ENCODE peak calls at places on chromosomes 13 and 19, in six cellular contexts. C is mucosa of descending colon, B is lower lobe of right lung, X is AG09319, L is heart left ventricle, H is fibroblast of lung. M is an unnamed sample.
A peak's percentile ranks its signal among the peaks of the same experiment; 100 is the strongest.

GRCh38 chr19:7294571-7295212 is 478 bp upstream of the INSR start:
- DNase-seq in X (no peak), H (peak; percentile 34), B (peak; percentile 88), L (peak; percentile 88), C (peak; percentile 75), M (peak; percentile 60)

GRCh38 chr19:7216373-7216902 is 77.8 kb downstream of the INSR start:
- DNase-seq in H (no peak), C (no peak), X (no peak), L (no peak), B (no peak), M (no peak)

GRCh38 chr13:76758738-76759137 is 127.5 kb downstream of the KCTD12 start:
- DNase-seq in H (no peak), L (no peak), X (no peak), C (no peak), B (no peak), M (no peak)

GRCh38 chr19:35718345-35719041 is 690 bp downstream of the KMT2B start:
- DNase-seq in X (no peak), B (peak; percentile 72), L (peak; percentile 82), C (peak; percentile 42), H (peak; percentile 15), M (no peak)

GRCh38 chr13:49303533-49304252 is 56.0 kb downstream of the CDADC1 start:
- DNase-seq in H (no peak), C (peak; percentile 26), X (no peak), L (peak; percentile 62), B (no peak), M (no peak)

GRCh38 chr19:45417151-45417550 is 6.6 kb downstream of the ERCC1 start:
- DNase-seq in H (no peak), B (no peak), C (no peak), L (peak; percentile 33), X (no peak), M (no peak)

GRCh38 chr19:29088761-29089160 is 124.2 kb downstream of the UQCRFS1 start:
- DNase-seq in B (no peak), X (no peak), H (no peak), C (no peak), L (no peak), M (no peak)

GRCh38 chr13:89755729-89756492 is 1591.6 kb upstream of the MIR17HG start:
- DNase-seq in B (no peak), C (no peak), H (no peak), X (no peak), L (no peak), M (no peak)

GRCh38 chr13:30113983-30114491 is 193.3 kb downstream of the KATNAL1 start:
- DNase-seq in H (no peak), X (no peak), C (peak; percentile 68), L (no peak), B (no peak), M (no peak)

GRCh38 chr19:41089955-41090354 is 1.7 kb downstream of the CYP2A13 start:
- DNase-seq in C (no peak), X (no peak), B (no peak), L (no peak), H (no peak), M (no peak)

GRCh38 chr13:83007226-83007625 is 875.0 kb downstream of the SLITRK1 start:
- DNase-seq in X (no peak), B (no peak), L (no peak), H (no peak), C (no peak), M (no peak)

GRCh38 chr13:33761744-33762143 is 56.2 kb upstream of the RFC3 start:
- DNase-seq in H (peak; percentile 27), L (no peak), B (no peak), X (no peak), C (no peak), M (no peak)
- TF ChIP-seq CTCF in H (peak; percentile 11), L (no peak), B (no peak), X (peak; percentile 18), C (no peak), M (no peak)

GRCh38 chr19:4102339-4103072 is 21.4 kb downstream of the MAP2K2 start:
- DNase-seq in H (no peak), B (no peak), C (no peak), L (no peak), X (no peak), M (no peak)
- TF ChIP-seq CTCF in H (no peak), B (no peak), C (no peak), L (no peak), X (no peak), M (no peak)

GRCh38 chr13:91639316-91639715 is 240.9 kb downstream of the GPC5 start:
- DNase-seq in B (no peak), L (no peak), H (no peak), C (no peak), X (no peak), M (no peak)
- TF ChIP-seq CTCF in B (no peak), L (no peak), H (no peak), C (no peak), X (no peak), M (no peak)

DNA sequence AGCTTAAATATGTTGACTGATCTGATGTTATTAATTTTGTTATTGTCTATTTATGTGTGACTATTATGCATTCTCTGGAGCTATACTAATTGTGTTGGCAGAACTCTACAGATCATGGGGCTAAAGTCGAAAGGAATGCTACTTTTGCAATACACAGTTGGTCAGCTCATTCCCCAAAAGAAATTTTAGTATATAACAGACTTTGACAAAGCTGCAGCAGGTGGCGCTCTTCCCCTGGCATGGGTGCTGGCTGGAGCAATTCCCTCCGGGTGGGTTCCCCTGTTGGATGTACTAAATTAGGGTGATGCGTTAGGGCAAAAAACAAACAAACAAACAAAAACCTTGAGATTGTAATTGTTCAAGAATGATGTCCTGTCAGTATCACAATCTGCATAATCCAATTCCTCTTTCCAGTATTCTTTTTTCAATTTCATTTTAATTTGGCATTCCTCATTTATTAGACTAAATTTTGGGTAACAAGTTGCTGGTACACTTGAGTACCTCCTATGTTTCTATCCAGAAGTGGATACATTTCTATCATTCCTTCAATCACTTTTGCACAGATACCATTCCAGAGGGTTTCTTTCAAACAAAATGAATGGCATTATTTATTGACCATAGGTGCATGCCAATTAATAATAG is 322.8 kb upstream of the EDNRB start:
- DNase-seq in C (peak; percentile 65), H (peak; percentile 12), B (peak; percentile 43), X (no peak), L (peak; percentile 52), M (no peak)
- TF ChIP-seq CTCF in C (no peak), H (peak; percentile 79), B (peak; percentile 42), X (peak; percentile 55), L (peak; percentile 37), M (peak; percentile 53)

GRCh38 chr13:59178344-59178743 is 985.4 kb downstream of the DIAPH3 start:
- DNase-seq in C (no peak), X (no peak), H (no peak), B (no peak), L (no peak), M (no peak)
- TF ChIP-seq CTCF in C (no peak), X (peak; percentile 22), H (peak; percentile 47), B (no peak), L (no peak), M (no peak)

GRCh38 chr13:52903320-52903719 is 54.9 kb upstream of the PCDH8 start:
- DNase-seq in H (no peak), B (no peak), X (no peak), L (no peak), C (no peak), M (no peak)

GRCh38 chr13:52906122-52906903 is 57.9 kb upstream of the PCDH8 start:
- DNase-seq in X (no peak), B (no peak), C (no peak), H (no peak), L (no peak), M (no peak)
- TF ChIP-seq CTCF in X (no peak), B (no peak), C (no peak), H (no peak), L (no peak), M (no peak)

DNA sequence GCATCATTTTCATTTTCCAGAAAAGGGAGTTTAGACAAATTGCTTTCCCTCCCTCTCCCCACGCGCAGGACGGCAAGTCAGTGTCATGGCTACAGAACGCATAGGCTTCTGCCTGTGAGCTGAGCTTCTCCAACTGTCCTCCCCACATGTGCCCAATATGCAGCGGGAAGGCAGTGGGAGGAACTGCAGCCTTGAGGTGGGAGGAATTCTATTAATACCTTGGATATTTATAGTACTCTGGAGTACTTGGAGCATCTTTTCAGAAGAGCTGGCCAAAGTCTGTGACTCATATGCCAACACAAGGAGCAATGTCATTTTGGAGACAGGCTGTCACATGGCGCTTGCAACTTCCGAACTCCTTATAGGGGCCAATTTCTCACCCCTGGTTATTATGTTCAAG is 245.1 kb upstream of the SERP2 start:
- DNase-seq in H (peak; percentile 60), L (no peak), C (no peak), X (no peak), B (no peak), M (no peak)
- TF ChIP-seq CTCF in H (no peak), L (no peak), C (no peak), X (no peak), B (no peak), M (no peak)

M was measured in CD14-positive monocyte.